ENCODE peak calls at places on chromosome 13, in eight cellular contexts. Y is stomach, N is esophagus muscularis mucosa, R is prostate gland, W is vagina, A is Panc1, H is H1, K is sigmoid colon. T is an unnamed sample.

GRCh38 chr13:49400755-49401659 is 42.9 kb downstream of the CAB39L start:
- DNase-seq in W (no peak), Y (peak; percentile 45), H (no peak), A (no peak), R (peak; percentile 71), K (peak; percentile 80), N (no peak), T (peak; percentile 47)

GRCh38 chr13:35702316-35702715 is 225.8 kb upstream of the MAB21L1 start:
- DNase-seq in Y (no peak), N (no peak), K (no peak), W (no peak), R (no peak), H (no peak), A (no peak), T (no peak)

GRCh38 chr13:40388617-40389016 is 277.8 kb downstream of the FOXO1 start:
- DNase-seq in N (peak; percentile 85), Y (peak; percentile 39), R (no peak), A (no peak), W (no peak), K (peak; percentile 62), H (no peak), T (peak; percentile 23)

GRCh38 chr13:23609414-23610186 is 39.4 kb downstream of the TNFRSF19 start:
- DNase-seq in H (no peak), Y (no peak), R (peak; percentile 76), N (no peak), W (no peak), K (no peak), A (no peak), T (no peak)

GRCh38 chr13:51328488-51328887 is 11.0 kb upstream of the SERPINE3 start:
- DNase-seq in A (no peak), N (no peak), H (peak; percentile 76), R (no peak), W (no peak), K (no peak), Y (no peak), T (no peak)

GRCh38 chr13:31053098-31053497 is 108.6 kb downstream of the HSPH1 start:
- DNase-seq in K (no peak), R (no peak), H (no peak), W (no peak), A (no peak), Y (no peak), N (no peak), T (peak; percentile 83)

GRCh38 chr13:109844396-109844795 is 58.0 kb upstream of the IRS2 start:
- DNase-seq in Y (peak; percentile 64), R (peak; percentile 22), W (no peak), K (peak; percentile 70), H (no peak), A (no peak), N (no peak), T (no peak)

GRCh38 chr13:78601124-78601885 is 2.0 kb downstream of the POU4F1 start:
- DNase-seq in H (peak; percentile 65), Y (no peak), A (no peak), R (no peak), N (no peak), K (no peak), W (no peak), T (no peak)

GRCh38 chr13:110690516-110690915 is 15.4 kb downstream of the CARS2 start:
- DNase-seq in N (no peak), A (no peak), W (no peak), H (no peak), R (no peak), Y (no peak), K (no peak), T (no peak)

GRCh38 chr13:95492044-95492801 is 60.3 kb upstream of the CLDN10 start:
- DNase-seq in N (no peak), R (no peak), W (no peak), A (no peak), Y (peak; percentile 38), K (no peak), H (no peak), T (no peak)

GRCh38 chr13:97256343-97256783 is 34.2 kb downstream of the MBNL2 start:
- DNase-seq in R (no peak), K (no peak), A (no peak), H (no peak), N (no peak), W (no peak), Y (no peak), T (no peak)

GRCh38 chr13:24217601-24218281 is 57.2 kb downstream of the SPATA13 start:
- DNase-seq in W (no peak), R (no peak), A (no peak), H (no peak), N (no peak), Y (peak; percentile 56), K (no peak), T (no peak)

GRCh38 chr13:27991881-27992280 is 3.4 kb upstream of the URAD start:
- DNase-seq in K (no peak), H (no peak), A (no peak), Y (no peak), W (no peak), N (no peak), R (no peak), T (no peak)

GRCh38 chr13:97403893-97404683 is 29.9 kb upstream of the RAP2A start:
- DNase-seq in A (no peak), H (no peak), W (no peak), R (no peak), N (no peak), Y (no peak), K (no peak), T (no peak)

GRCh38 chr13:35840991-35841604 is 290.1 kb downstream of the DCLK1 start:
- DNase-seq in N (no peak), H (no peak), W (no peak), A (no peak), K (no peak), Y (no peak), R (no peak), T (peak; percentile 22)

GRCh38 chr13:100381595-100382224 is 206.9 kb downstream of the GGACT start:
- DNase-seq in H (peak; percentile 52), W (no peak), Y (no peak), N (no peak), R (no peak), K (no peak), A (no peak), T (no peak)

GRCh38 chr13:31090921-31091624 is 70.6 kb downstream of the HSPH1 start:
- DNase-seq in Y (no peak), K (no peak), A (no peak), R (no peak), W (peak; percentile 64), N (no peak), H (no peak), T (no peak)

GRCh38 chr13:32911506-32911905 is 104.7 kb upstream of the KL start:
- DNase-seq in A (no peak), W (no peak), H (no peak), Y (no peak), N (no peak), R (peak; percentile 43), K (no peak), T (no peak)

GRCh38 chr13:48775804-48776203 is 122.1 kb downstream of the CYSLTR2 start:
- DNase-seq in Y (no peak), K (no peak), R (no peak), N (no peak), W (no peak), H (no peak), A (no peak), T (no peak)

GRCh38 chr13:26584713-26585112 is 27.2 kb downstream of the WASF3 start:
- DNase-seq in N (no peak), K (no peak), Y (no peak), A (peak; percentile 4), H (no peak), W (no peak), R (no peak), T (no peak)

GRCh38 chr13:80082396-80083096 is 258.4 kb downstream of the SPRY2 start:
- DNase-seq in K (no peak), W (no peak), A (no peak), Y (no peak), N (no peak), H (no peak), R (no peak), T (no peak)

GRCh38 chr13:48891586-48891985 is 84.1 kb upstream of the FNDC3A start:
- DNase-seq in N (no peak), K (no peak), R (no peak), W (no peak), H (no peak), Y (no peak), A (no peak), T (no peak)

GRCh38 chr13:35765387-35765786 is 288.9 kb upstream of the MAB21L1 start:
- DNase-seq in R (no peak), Y (no peak), A (no peak), W (no peak), K (no peak), H (no peak), N (no peak), T (no peak)

GRCh38 chr13:112113851-112114250 is 46.9 kb downstream of the SOX1 start:
- DNase-seq in H (no peak), R (no peak), Y (no peak), W (no peak), K (peak; percentile 33), N (no peak), A (no peak), T (no peak)
- H3K9me3 ChIP-seq in H (no peaks in the 10 kb centered on the region), R (no peaks in the 10 kb centered on the region), Y (no peaks in the 10 kb centered on the region), W (no peaks in the 10 kb centered on the region), K (no peaks in the 10 kb centered on the region), N (no peaks in the 10 kb centered on the region), A (no peaks in the 10 kb centered on the region), T (no peaks in the 10 kb centered on the region)

GRCh38 chr13:102312841-102313240 is 89.0 kb downstream of the FGF14 start:
- DNase-seq in A (no peak), H (no peak), K (no peak), W (no peak), R (no peak), N (peak; percentile 82), Y (no peak), T (no peak)

GRCh38 chr13:102316732-102317131 is 85.1 kb downstream of the FGF14 start:
- DNase-seq in R (no peak), W (no peak), A (no peak), N (no peak), K (no peak), H (no peak), Y (no peak), T (no peak)

GRCh38 chr13:102318233-102318632 is 83.6 kb downstream of the FGF14 start:
- DNase-seq in A (no peak), W (no peak), N (no peak), Y (no peak), R (no peak), K (no peak), H (no peak), T (no peak)

GRCh38 chr13:102322211-102322610 is 79.6 kb downstream of the FGF14 start:
- DNase-seq in N (no peak), W (no peak), K (no peak), A (no peak), Y (no peak), H (no peak), R (no peak), T (no peak)

GRCh38 chr13:102317593-102317992 is 84.3 kb downstream of the FGF14 start:
- DNase-seq in W (no peak), N (no peak), R (no peak), K (peak; percentile 94), A (no peak), Y (peak; percentile 26), H (no peak), T (peak; percentile 35)
- TF ChIP-seq POLR2AphosphoS5 in W (no peak), N (peak; percentile 49), R (no peak), K (peak; percentile 44), A (no peak), Y (no peak), H (no peak), T (no peak)

GRCh38 chr13:20127563-20128458 is 33.0 kb downstream of the GJA3 start:
- DNase-seq in H (peak; percentile 84), A (no peak), R (peak; percentile 37), K (peak; percentile 82), N (no peak), W (no peak), Y (peak; percentile 70), T (peak; percentile 60)
- H3K27ac ChIP-seq in H (no peak overlapping the region), A (peak overlapping the region; percentile 75), R (peak overlapping the region; percentile 84), K (peak overlapping the region; percentile 89), N (peak overlapping the region; percentile 87), W (peak overlapping the region; percentile 66), Y (peak overlapping the region; percentile 80), T (peak overlapping the region; percentile 83)

GRCh38 chr13:63463782-63464610 is 2048.3 kb upstream of the PCDH20 start:
- DNase-seq in R (no peak), N (no peak), K (no peak), W (no peak), Y (no peak), A (no peak), H (no peak), T (no peak)
- H3K9me3 ChIP-seq in R (no peaks in the 10 kb centered on the region), N (no peaks in the 10 kb centered on the region), K (peaks cover 3% of the 10 kb centered on the region), W (no peaks in the 10 kb centered on the region), Y (no peaks in the 10 kb centered on the region), A (no peaks in the 10 kb centered on the region), H (no peaks in the 10 kb centered on the region), T (peaks cover 10% of the 10 kb centered on the region)

T was measured in breast epithelium.